ENCODE peak calls at places on chromosomes 3 and 15, in eight cellular contexts. N is pulmonary artery endothelial cell; J is lower lobe of right lung; E is cerebellum; D is neural crest cell; Y is stimulated activated CD8-positive, alpha-beta memory T cell treated with anti-CD3 and anti-CD28 coated beads, Interleukin-7, amount 100 ng/mL, for 1 hour; U is caudate nucleus; A is HEK293T. M is an unnamed sample.

GRCh38 chr15:83276661-83277060 is 7.8 kb downstream of the BNC1 start:
- DNase-seq in A (no peak), U (no peak), Y (no peak), E (no peak), N (no peak), J (no peak), D (no peak), M (no peak)

GRCh38 chr3:111729087-111729846 is 129.8 kb upstream of the PHLDB2 start:
- DNase-seq in Y (no peak), D (no peak), U (peak), J (no peak), E (no peak), N (no peak), A (no peak), M (no peak)

GRCh38 chr15:35279811-35280210 is 194.7 kb upstream of the NANOGP8 start:
- DNase-seq in U (no peak), A (no peak), N (no peak), E (no peak), Y (no peak), J (no peak), D (no peak), M (no peak)

GRCh38 chr3:13009132-13009945 is 63.9 kb downstream of the IQSEC1 start:
- DNase-seq in Y (no peak), N (no peak), A (no peak), E (no peak), D (no peak), U (no peak), J (peak), M (peak)

GRCh38 chr15:68697711-68698690 is 119.2 kb downstream of the CORO2B start:
- DNase-seq in U (no peak), N (no peak), E (no peak), A (no peak), Y (no peak), D (no peak), J (no peak), M (no peak)

GRCh38 chr15:68658151-68658550 is 79.4 kb downstream of the CORO2B start:
- DNase-seq in J (no peak), D (no peak), U (peak), E (peak), Y (no peak), N (no peak), A (no peak), M (no peak)

GRCh38 chr3:128881576-128881975 is 2.2 kb downstream of the ACAD9 start:
- DNase-seq in E (no peak), Y (no peak), A (no peak), N (no peak), D (no peak), U (no peak), J (no peak), M (no peak)

GRCh38 chr3:124592658-124593441 is 137.4 kb upstream of the UMPS start:
- DNase-seq in D (no peak), J (peak), E (no peak), Y (no peak), N (no peak), A (no peak), U (peak), M (no peak)

GRCh38 chr3:150227839-150228238 is 180.3 kb upstream of the TSC22D2 start:
- DNase-seq in J (no peak), N (peak), E (no peak), U (peak), D (peak), Y (no peak), A (peak), M (peak)

GRCh38 chr3:124780356-124780755 is 50.1 kb downstream of the UMPS start:
- DNase-seq in J (no peak), D (no peak), E (peak), U (no peak), N (no peak), Y (no peak), A (no peak), M (no peak)